ENCODE peak calls at places on chromosomes 7 and 10, in nine cellular contexts. X is brain pericyte; V is activated CD8-positive, alpha-beta memory T cell treated with anti-CD3 and anti-CD28 coated beads, Interleukin-2, amount 50 U/mL, for 48 hours; I is memory B cell; T is HT-29; S is H7; C is neural crest cell; N is GM12865; R is fibroblast of mammary gland. O is an unnamed sample.

GRCh38 chr10:89158446-89158845 is 48.7 kb downstream of the CH25H start:
- DNase-seq in X (no peak), I (no peak), C (no peak), T (no peak), N (no peak), S (no peak), V (no peak), R (peak; percentile 93), O (no peak)

GRCh38 chr10:93080350-93081046 is 6.8 kb downstream of the CYP26A1 start:
- DNase-seq in R (peak; percentile 31), T (peak; percentile 79), V (peak; percentile 80), S (peak; percentile 92), N (peak; percentile 63), C (peak; percentile 64), I (no peak), X (no peak), O (peak; percentile 75)

GRCh38 chr7:151249034-151249731 is 689 bp upstream of the SMARCD3 start:
- DNase-seq in C (peak; percentile 29), I (peak; percentile 46), V (no peak), T (no peak), X (no peak), N (peak; percentile 25), S (peak; percentile 73), R (peak; percentile 35), O (no peak)

GRCh38 chr7:90453259-90453891 is 16.1 kb upstream of the PTTG1IP2 start:
- DNase-seq in X (no peak), S (no peak), N (no peak), T (no peak), R (no peak), I (no peak), C (no peak), V (no peak), O (no peak)

GRCh38 chr7:66668677-66669076 is 40.0 kb downstream of the KCTD7 start:
- DNase-seq in V (no peak), I (no peak), N (no peak), R (no peak), S (peak; percentile 22), T (no peak), X (no peak), C (no peak), O (no peak)

GRCh38 chr10:17256026-17256425 is 28.0 kb downstream of the VIM start:
- DNase-seq in C (no peak), N (no peak), I (no peak), V (no peak), S (no peak), T (no peak), R (no peak), X (no peak), O (no peak)

GRCh38 chr7:51318001-51318400 is 1.4 kb upstream of the COBL start:
- DNase-seq in N (no peak), S (no peak), R (no peak), T (no peak), C (no peak), V (no peak), I (no peak), X (no peak), O (no peak)

GRCh38 chr10:132446661-132447445 is 49.9 kb downstream of the PWWP2B start:
- DNase-seq in N (peak; percentile 42), T (peak; percentile 93), V (peak; percentile 85), C (no peak), I (no peak), S (no peak), R (peak; percentile 14), X (no peak), O (no peak)

GRCh38 chr7:55026086-55026790 is 7.4 kb downstream of the EGFR start:
- DNase-seq in I (no peak), S (no peak), C (no peak), R (peak; percentile 67), N (no peak), V (no peak), X (no peak), T (no peak), O (no peak)

GRCh38 chr7:3605222-3605621 is 304.2 kb downstream of the SDK1 start:
- DNase-seq in R (no peak), T (no peak), C (no peak), S (no peak), X (no peak), V (no peak), N (no peak), I (no peak), O (no peak)

GRCh38 chr10:114346176-114347031 is 57.9 kb downstream of the AFAP1L2 start:
- DNase-seq in I (no peak), V (no peak), T (no peak), R (no peak), S (no peak), C (peak; percentile 51), X (peak; percentile 93), N (peak; percentile 34), O (no peak)

O was measured in H9.